ENCODE peak calls at places on chromosomes 1 and 21, in four cellular contexts. K is A673, I is GM20000, S is cardiac muscle cell. R is an unnamed sample.
A peak's percentile ranks its signal among the peaks of the same experiment; 100 is the strongest.

GRCh38 chr1:201985355-201985754 is 2.9 kb downstream of the RNPEP start:
- DNase-seq in K (no peak), I (no peak), S (no peak), R (no peak)

GRCh38 chr1:63903947-63904346 is 130.1 kb downstream of the ROR1 start:
- DNase-seq in K (no peak), I (no peak), S (no peak), R (no peak)

GRCh38 chr1:225554216-225554812 is 98.6 kb downstream of the ENAH start:
- DNase-seq in K (peak; percentile 62), I (peak; percentile 28), S (no peak), R (no peak)

GRCh38 chr1:192950926-192951325 is 108.2 kb downstream of the UCHL5 start:
- DNase-seq in K (no peak), I (no peak), S (no peak), R (no peak)

GRCh38 chr21:38487906-38488639 is 10.2 kb downstream of the ERG start:
- DNase-seq in K (no peak), I (no peak), S (no peak), R (no peak)

GRCh38 chr1:24318238-24318987 is 744 bp upstream of the GRHL3 start:
- DNase-seq in K (no peak), I (no peak), S (no peak), R (no peak)

GRCh38 chr1:65412984-65413375 is 7.5 kb upstream of the LEPR start:
- DNase-seq in K (no peak), I (no peak), S (no peak), R (no peak)

GRCh38 chr1:108657701-108658100 is 3.2 kb downstream of the HENMT1 start:
- DNase-seq in K (no peak), I (no peak), S (no peak), R (no peak)

GRCh38 chr1:209875510-209875909 is 47.7 kb downstream of the UTP25 start:
- DNase-seq in K (peak; percentile 82), I (no peak), S (peak; percentile 44), R (no peak)

GRCh38 chr1:109733235-109733634 is 7.6 kb downstream of the GSTM3 start:
- DNase-seq in K (no peak), I (no peak), S (no peak), R (no peak)

GRCh38 chr1:30257742-30258380 is 465.5 kb downstream of the MATN1 start:
- DNase-seq in K (no peak), I (no peak), S (no peak), R (no peak)

GRCh38 chr1:229889031-229889517 is 178.0 kb upstream of the GALNT2 start:
- DNase-seq in K (no peak), I (no peak), S (no peak), R (no peak)

GRCh38 chr1:15211424-15211823 is 35.6 kb upstream of the FHAD1 start:
- DNase-seq in K (no peak), I (no peak), S (no peak), R (no peak)

GRCh38 chr1:110285316-110285715 is 53.9 kb upstream of the RBM15 start:
- DNase-seq in K (no peak), I (no peak), S (no peak), R (no peak)

GRCh38 chr1:60981357-60981756 is 101.0 kb upstream of the NFIA start:
- DNase-seq in K (no peak), I (no peak), S (no peak), R (no peak)

GRCh38 chr1:60974973-60975372 is 107.4 kb upstream of the NFIA start:
- DNase-seq in K (no peak), I (no peak), S (no peak), R (no peak)

GRCh38 chr1:60982539-60982938 is 99.8 kb upstream of the NFIA start:
- DNase-seq in K (no peak), I (no peak), S (no peak), R (no peak)

GRCh38 chr1:60977661-60978060 is 104.7 kb upstream of the NFIA start:
- DNase-seq in K (no peak), I (no peak), S (no peak), R (no peak)

DNA sequence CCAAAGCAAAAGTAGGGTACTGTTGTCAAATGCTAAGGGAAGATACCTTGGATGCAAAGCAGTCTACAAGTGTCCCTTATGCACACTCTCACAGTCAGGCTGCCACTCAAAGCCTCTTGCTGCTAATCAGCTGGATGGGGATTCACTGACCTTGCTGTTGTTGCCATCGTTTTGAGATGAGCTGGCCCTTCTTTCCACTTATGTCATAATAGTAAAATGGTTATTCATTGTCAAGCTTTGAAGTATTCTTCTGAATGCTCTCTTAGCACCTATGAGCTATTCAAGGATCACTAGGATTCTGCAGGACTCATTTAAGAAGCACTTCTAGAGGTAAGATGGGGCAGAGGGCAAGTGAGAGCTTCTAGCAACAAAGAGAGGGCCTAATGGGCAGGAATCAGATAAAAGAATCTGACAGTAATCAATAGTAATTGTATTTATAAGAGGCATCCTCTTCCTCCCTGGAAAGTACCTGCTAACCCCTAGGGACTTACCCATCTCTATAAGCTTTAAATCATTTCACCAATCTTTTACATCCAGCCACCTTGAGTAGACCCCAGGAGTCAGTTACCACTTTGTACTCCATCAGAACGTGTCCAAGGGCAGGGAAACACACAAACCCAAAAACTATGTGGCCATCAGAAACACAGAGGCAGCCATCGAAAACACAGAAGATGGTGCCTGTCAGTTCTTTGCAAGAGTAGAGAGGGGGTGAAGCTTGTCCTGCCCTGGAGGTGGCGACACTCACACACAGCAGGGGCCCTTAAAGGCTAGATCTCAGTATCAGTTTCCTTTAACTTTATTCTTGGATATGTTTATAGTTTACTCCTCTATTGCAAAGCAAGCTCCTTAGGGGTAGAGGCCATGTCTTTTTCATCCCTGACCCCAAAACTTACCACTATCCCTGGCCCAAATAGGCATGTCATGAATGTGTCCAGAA is 103.7 kb upstream of the NFIA start:
- DNase-seq in K (peak; percentile 70), I (peak; percentile 25), S (peak; percentile 51), R (no peak)
- TF ChIP-seq CTCF in K (peak; percentile 80), I (peak; percentile 21), S (peak; percentile 79), R (no peak)

DNA sequence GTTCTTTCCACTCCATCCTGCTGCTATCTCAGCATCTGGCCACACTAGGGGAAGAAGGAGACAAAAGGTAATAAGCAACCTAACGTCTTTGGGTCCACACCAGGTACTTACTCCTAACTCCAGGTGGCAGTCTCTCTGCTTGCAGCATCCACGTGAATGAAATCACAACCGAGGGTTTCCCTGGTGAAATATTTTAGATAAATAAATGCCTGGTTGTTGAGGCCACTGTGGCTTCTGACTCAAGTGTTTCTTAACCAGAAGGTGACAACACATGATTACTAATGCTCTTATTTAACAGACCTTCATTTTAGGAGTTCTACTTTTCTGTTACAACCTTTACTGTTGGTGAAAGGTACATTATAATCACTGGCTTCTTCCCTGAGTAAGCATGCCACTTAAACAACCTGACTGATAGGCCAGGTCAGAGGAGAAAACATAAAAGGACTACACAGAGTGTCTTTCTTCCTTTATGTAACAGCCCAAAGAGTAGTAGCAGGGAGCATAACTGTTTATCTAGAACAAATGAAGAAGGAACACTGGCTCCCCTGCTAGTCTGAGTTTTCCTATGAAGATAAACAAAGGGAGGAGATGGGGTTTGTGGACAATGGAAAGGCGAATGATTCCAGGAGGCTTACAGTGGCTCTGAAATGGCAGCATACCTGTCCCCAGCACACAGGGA is 59.9 kb downstream of the SYT6 start:
- DNase-seq in K (no peak), I (no peak), S (no peak), R (no peak)
- TF ChIP-seq CTCF in K (no peak), I (no peak), S (no peak), R (no peak)

GRCh38 chr1:61121631-61122030 is 39.3 kb downstream of the NFIA start:
- DNase-seq in K (no peak), I (no peak), S (no peak), R (no peak)
- TF ChIP-seq CTCF in K (no peak), I (no peak), S (no peak), R (no peak)

DNA sequence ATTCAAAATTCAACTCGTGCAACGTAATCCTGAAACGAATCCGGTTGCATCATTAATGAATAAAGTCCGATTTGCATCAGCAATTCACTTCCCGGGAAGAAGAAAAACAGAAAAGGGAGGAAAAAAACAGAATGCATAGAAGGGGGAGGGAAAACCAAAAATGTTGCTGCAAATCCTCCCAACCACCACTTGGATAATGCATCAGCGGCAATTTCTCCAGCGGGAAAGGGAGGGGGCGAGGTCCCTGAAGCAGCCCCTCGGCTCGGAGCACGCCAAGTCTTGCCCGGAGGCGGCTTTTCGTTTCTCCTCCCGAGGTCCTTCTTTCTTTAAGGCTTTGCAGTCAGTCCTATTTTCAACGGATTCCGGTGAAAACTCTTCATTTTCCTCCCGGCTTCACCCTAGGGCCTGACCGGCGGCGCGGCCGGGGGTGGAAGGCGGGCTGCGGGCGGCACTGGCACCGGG is 720 bp downstream of the CDC42BPA start:
- DNase-seq in K (peak; percentile 86), I (peak; percentile 41), S (peak; percentile 69), R (no peak)
- TF ChIP-seq CTCF in K (peak; percentile 23), I (no peak), S (peak; percentile 16), R (no peak)

GRCh38 chr1:99177465-99177864 is 86.8 kb upstream of the PLPPR4 start:
- DNase-seq in K (no peak), I (no peak), S (no peak), R (no peak)
- TF ChIP-seq CTCF in K (no peak), I (no peak), S (no peak), R (no peak)

DNA sequence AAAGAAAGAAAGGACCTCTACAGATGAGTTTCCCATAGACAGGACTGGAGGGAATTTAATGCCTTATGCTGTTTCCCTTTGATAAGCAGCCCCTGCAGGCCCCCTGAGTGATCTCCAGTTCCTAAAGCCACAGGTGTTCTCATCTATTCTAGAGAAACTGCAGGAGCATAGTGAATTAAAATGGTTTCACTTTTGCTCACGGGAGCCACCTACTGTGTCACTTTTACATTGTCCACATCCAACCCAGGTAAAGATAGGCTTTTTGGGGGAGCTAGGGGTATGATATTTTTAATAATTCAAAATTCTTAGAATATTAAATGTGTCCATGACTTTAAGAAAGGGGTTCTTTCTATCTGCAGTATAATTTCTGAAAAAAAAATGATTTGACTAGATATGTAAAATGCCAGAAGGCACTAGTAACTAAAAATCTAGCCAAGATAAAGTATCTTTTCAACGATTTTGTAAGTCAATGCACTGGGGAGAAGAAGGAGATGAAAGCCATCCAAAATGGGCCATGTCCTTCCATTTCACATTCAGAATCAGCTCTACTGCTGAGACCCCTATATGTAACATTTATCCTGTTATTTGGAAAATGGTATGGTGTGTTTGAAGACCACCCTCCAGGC is 267.3 kb upstream of the DUSP10 start:
- DNase-seq in K (peak; percentile 1), I (peak; percentile 40), S (peak; percentile 14), R (no peak)
- TF ChIP-seq CTCF in K (peak; percentile 18), I (peak; percentile 34), S (peak; percentile 40), R (no peak)

DNA sequence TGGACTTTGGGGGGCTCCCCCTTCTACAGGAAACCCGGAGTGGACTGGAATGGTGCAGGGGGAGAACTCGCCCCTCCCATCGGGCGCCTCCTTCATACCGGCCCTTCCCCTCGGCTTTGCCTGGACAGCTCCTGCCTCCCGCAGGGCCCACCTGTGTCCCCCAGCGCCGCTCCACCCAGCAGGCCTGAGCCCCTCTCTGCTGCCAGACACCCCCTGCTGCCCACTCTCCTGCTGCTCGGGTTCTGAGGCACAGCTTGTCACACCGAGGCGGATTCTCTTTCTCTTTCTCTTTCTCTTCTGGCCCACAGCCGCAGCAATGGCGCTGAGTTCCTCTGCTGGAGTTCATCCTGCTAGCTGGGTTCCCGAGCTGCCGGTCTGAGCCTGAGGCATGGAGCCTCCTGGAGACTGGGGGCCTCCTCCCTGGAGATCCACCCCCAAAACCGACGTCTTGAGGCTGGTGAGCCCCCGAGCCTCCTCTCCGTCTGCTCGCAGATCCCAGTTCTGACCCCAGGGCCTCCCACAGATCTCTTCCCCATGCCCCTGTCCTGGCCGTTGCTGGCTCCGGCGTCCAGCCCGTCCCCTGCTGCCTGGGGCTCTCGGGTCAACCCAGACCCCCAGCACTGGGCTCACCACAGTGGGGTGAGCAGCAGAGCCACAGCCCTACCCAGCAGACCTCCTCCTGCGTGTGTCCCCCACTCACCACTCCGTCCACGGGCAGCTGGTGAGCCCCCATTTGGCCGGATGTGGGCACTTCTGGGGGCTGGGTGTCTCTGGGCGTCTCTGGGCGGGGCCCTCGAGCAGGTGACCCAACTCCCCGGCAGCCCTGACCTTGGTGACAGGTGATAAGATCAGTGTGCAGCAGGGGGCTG is at the start of gene TNFRSF14:
- DNase-seq in K (peak; percentile 42), I (peak; percentile 87), S (peak; percentile 13), R (no peak)
- TF ChIP-seq CTCF in K (no peak), I (no peak), S (peak; percentile 8), R (no peak)

R was measured in omental fat pad.